ENCODE peak calls at places on chromosomes 6 and 20, in eight cellular contexts. M, U, Z, X, G, W, H and A are unnamed samples.

GRCh38 chr20:46216770-46217464 is 91.4 kb downstream of the CDH22 start:
- DNase-seq in M (no peak), G (no peak), X (no peak), W (no peak), Z (no peak), H (no peak), U (no peak), A (no peak)

GRCh38 chr20:38191654-38192053 is 26.6 kb upstream of the TGM2 start:
- DNase-seq in X (no peak), U (no peak), Z (no peak), M (no peak), W (no peak), G (no peak), H (peak; percentile 54), A (no peak)

GRCh38 chr20:24911461-24911860 is 37.6 kb upstream of the CST7 start:
- DNase-seq in W (no peak), H (no peak), M (no peak), G (no peak), X (no peak), U (no peak), Z (no peak), A (no peak)

GRCh38 chr6:14638932-14639875 is 521.6 kb downstream of the CD83 start:
- DNase-seq in M (no peak), G (no peak), H (peak; percentile 60), U (peak; percentile 45), W (no peak), X (peak; percentile 87), Z (peak; percentile 52), A (no peak)

GRCh38 chr20:13261460-13262301 is 40.6 kb downstream of the ISM1 start:
- DNase-seq in M (peak; percentile 43), H (peak; percentile 21), U (peak; percentile 55), W (peak; percentile 38), Z (peak; percentile 44), X (peak; percentile 75), G (peak; percentile 75), A (peak; percentile 8)

GRCh38 chr6:1100269-1100668 is 211.6 kb upstream of the FOXQ1 start:
- DNase-seq in Z (no peak), W (no peak), X (no peak), M (no peak), U (no peak), G (no peak), H (no peak), A (no peak)

GRCh38 chr20:61871160-61871559 is 194.5 kb downstream of the TAF4 start:
- DNase-seq in U (no peak), X (no peak), M (no peak), W (no peak), G (no peak), Z (no peak), H (no peak), A (no peak)

GRCh38 chr6:113664909-113665308 is 192.2 kb upstream of the MARCKS start:
- DNase-seq in H (no peak), Z (no peak), M (no peak), U (no peak), W (no peak), X (no peak), G (no peak), A (no peak)

GRCh38 chr6:73854998-73855718 is 159.2 kb downstream of the CD109 start:
- DNase-seq in Z (no peak), W (peak; percentile 63), H (peak; percentile 73), G (peak; percentile 1), U (peak; percentile 47), M (no peak), X (peak; percentile 75), A (peak; percentile 48)

GRCh38 chr6:90351696-90352095 is 55.1 kb upstream of the BACH2 start:
- DNase-seq in Z (no peak), W (no peak), U (no peak), G (no peak), X (no peak), M (no peak), H (peak; percentile 67), A (no peak)

GRCh38 chr6:121437861-121438651 is 2.6 kb downstream of the GJA1 start:
- DNase-seq in U (no peak), X (peak; percentile 78), H (peak; percentile 52), G (peak; percentile 17), Z (peak; percentile 28), M (no peak), W (no peak), A (no peak)

GRCh38 chr6:33746036-33746600 is 587 bp downstream of the IP6K3 start:
- DNase-seq in G (peak; percentile 13), X (peak; percentile 57), H (peak; percentile 61), M (no peak), U (no peak), Z (peak; percentile 86), W (no peak), A (no peak)

GRCh38 chr6:163543311-163543710 is 128.8 kb downstream of the QKI start:
- DNase-seq in M (no peak), G (no peak), Z (no peak), U (no peak), X (peak; percentile 68), W (no peak), H (no peak), A (no peak)

GRCh38 chr20:52269327-52269726 is 77.7 kb upstream of the ZFP64 start:
- DNase-seq in G (no peak), W (no peak), X (no peak), H (no peak), M (no peak), Z (no peak), U (no peak), A (no peak)

GRCh38 chr6:5557506-5557905 is 296.2 kb downstream of the FARS2 start:
- DNase-seq in W (no peak), G (no peak), U (no peak), H (no peak), X (no peak), Z (no peak), M (no peak), A (no peak)

GRCh38 chr6:44234101-44235090 is 11.0 kb downstream of the SLC29A1 start:
- DNase-seq in M (peak; percentile 65), H (peak; percentile 73), X (peak; percentile 87), W (peak; percentile 70), Z (peak; percentile 90), U (peak; percentile 71), G (no peak), A (peak; percentile 47)

GRCh38 chr6:121436966-121437756 is 1.7 kb downstream of the GJA1 start:
- DNase-seq in G (peak; percentile 14), W (no peak), H (peak; percentile 40), M (no peak), U (no peak), Z (peak; percentile 46), X (peak; percentile 70), A (peak; percentile 11)

DNA sequence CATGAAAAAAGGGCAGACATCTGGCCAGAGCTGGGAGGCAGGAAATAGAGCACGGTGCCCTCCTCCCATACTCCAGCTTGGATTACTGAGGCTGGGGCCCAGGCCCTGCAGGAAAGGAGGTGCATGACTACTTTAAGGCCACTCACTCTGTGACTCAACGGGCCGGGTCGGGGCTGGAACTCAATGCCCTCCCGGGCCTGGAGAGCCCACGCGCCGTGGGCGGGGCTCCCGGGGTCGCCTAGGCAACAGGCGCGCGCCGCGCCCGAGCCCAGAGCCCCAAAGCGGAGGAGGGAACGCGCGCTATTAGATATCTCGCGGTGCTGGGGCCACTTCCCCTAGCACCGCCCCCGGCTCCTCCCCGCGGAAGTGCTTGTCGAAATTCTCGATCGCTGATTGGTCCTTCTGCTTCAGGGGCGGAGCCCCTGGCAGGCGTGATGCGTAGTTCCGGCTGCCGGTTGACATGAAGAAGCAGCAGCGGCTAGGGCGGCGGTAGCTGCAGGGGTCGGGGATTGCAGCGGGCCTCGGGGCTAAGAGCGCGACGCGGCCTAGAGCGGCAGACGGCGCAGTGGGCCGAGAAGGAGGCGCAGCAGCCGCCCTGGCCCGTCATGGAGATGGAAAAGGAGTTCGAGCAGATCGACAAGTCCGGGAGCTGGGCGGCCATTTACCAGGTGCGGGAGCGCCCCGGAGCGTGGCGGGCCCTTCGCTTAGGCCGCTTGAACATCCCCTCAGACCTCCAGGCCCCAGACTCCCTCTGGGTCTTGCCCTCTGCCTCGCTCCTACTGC is at the start of gene PTPN1:
- DNase-seq in U (peak; percentile 96), G (peak; percentile 89), H (peak; percentile 99), Z (peak; percentile 99), M (peak; percentile 99), W (peak; percentile 97), X (peak; percentile 100), A (peak; percentile 96)
- TF ChIP-seq CTCF in U (no peak), G (no peak), H (peak; percentile 13), Z (peak; percentile 16), M (no peak), W (no peak), X (no peak), A (peak; percentile 12)

GRCh38 chr6:69622924-69623323 is 173.9 kb downstream of the LMBRD1 start:
- DNase-seq in M (no peak), W (no peak), G (no peak), X (peak; percentile 43), Z (no peak), U (no peak), H (no peak), A (no peak)
- TF ChIP-seq CTCF in M (no peak), W (no peak), G (no peak), X (peak; percentile 33), Z (no peak), U (no peak), H (no peak), A (no peak)

DNA sequence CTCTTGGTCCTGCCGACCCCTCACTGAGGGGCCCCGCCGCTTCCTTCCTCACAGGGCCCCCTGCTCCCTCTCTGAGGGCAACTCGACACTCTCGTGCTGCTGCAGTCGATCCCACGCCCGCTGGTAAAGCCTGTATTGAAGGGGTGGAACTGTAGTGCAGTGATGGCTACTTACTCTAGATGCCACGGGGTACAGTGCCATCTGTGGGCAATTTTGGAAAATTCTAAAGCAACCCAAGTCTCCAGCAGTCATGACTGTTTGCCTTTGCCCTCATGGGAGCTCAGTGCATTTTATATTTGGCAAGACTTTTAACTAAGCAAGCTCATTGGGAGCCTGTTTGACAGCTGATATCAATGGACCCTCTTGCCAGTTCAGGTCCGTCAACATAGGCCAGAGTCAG is 6.5 kb upstream of the C6orf136 start:
- DNase-seq in M (no peak), Z (no peak), H (no peak), U (no peak), G (no peak), X (no peak), W (no peak), A (no peak)
- TF ChIP-seq CTCF in M (no peak), Z (no peak), H (no peak), U (no peak), G (no peak), X (no peak), W (no peak), A (no peak)

GRCh38 chr6:7674291-7674690 is 51.6 kb upstream of the BMP6 start:
- DNase-seq in X (no peak), U (no peak), H (no peak), G (no peak), W (no peak), M (no peak), Z (no peak), A (no peak)

GRCh38 chr6:7671581-7671980 is 54.3 kb upstream of the BMP6 start:
- DNase-seq in H (peak; percentile 28), U (no peak), Z (no peak), G (no peak), X (no peak), W (no peak), M (no peak), A (no peak)

GRCh38 chr6:7671076-7671475 is 54.8 kb upstream of the BMP6 start:
- DNase-seq in X (no peak), M (no peak), Z (no peak), U (no peak), G (no peak), H (peak; percentile 63), W (no peak), A (no peak)

GRCh38 chr6:7672066-7673062 is 53.5 kb upstream of the BMP6 start:
- DNase-seq in M (no peak), H (peak; percentile 13), Z (no peak), U (no peak), X (no peak), W (no peak), G (no peak), A (no peak)

GRCh38 chr6:7673063-7673536 is 52.8 kb upstream of the BMP6 start:
- DNase-seq in U (no peak), W (no peak), X (peak; percentile 81), G (no peak), Z (peak; percentile 36), H (peak; percentile 5), M (peak; percentile 32), A (no peak)
- TF ChIP-seq CTCF in U (no peak), W (no peak), X (peak; percentile 51), G (no peak), Z (peak; percentile 13), H (no peak), M (no peak), A (no peak)